ENCODE peak calls at places on chromosomes 2 and 18, in ten cellular contexts. Z, J, H, S, X, B, F, R, L and Y are unnamed samples.

GRCh38 chr2:174004900-174005605 is 39.9 kb upstream of the SP3 start:
- DNase-seq in Z (no peak), S (no peak), L (no peak), J (no peak), F (no peak), X (no peak), R (no peak), H (no peak), B (peak), Y (peak)

GRCh38 chr2:35714883-35715282 is 640.7 kb upstream of the CRIM1 start:
- DNase-seq in F (no peak), H (no peak), X (no peak), J (no peak), L (no peak), R (no peak), S (no peak), B (no peak), Z (no peak), Y (no peak)

GRCh38 chr2:202113571-202114142 is 40.6 kb downstream of the KIAA2012 start:
- DNase-seq in J (peak), H (peak), S (no peak), Z (peak), R (no peak), F (no peak), X (no peak), B (peak), L (no peak), Y (no peak)

GRCh38 chr2:59427980-59428379 is 1125.5 kb downstream of the BCL11A start:
- DNase-seq in R (no peak), Z (no peak), H (no peak), X (no peak), L (no peak), J (no peak), B (no peak), S (no peak), F (no peak), Y (no peak)

GRCh38 chr2:182621810-182622209 is 94.2 kb upstream of the DNAJC10 start:
- DNase-seq in L (no peak), H (no peak), F (no peak), S (no peak), B (no peak), R (no peak), Z (no peak), X (no peak), J (no peak), Y (no peak)

GRCh38 chr2:19720306-19720705 is 181.5 kb downstream of the TTC32 start:
- DNase-seq in R (no peak), B (no peak), L (no peak), Z (no peak), F (no peak), H (no peak), J (no peak), X (no peak), S (no peak), Y (no peak)

GRCh38 chr2:182666674-182667320 is 49.3 kb upstream of the DNAJC10 start:
- DNase-seq in H (no peak), L (no peak), Z (no peak), B (peak), R (no peak), F (no peak), J (peak), X (no peak), S (peak), Y (no peak)

GRCh38 chr2:189542145-189542882 is 38.3 kb downstream of the SLC40A1 start:
- DNase-seq in J (peak), L (no peak), S (no peak), X (no peak), F (no peak), Z (no peak), H (no peak), B (no peak), R (no peak), Y (no peak)

GRCh38 chr2:241202681-241203080 is 14.2 kb downstream of the ANO7 start:
- DNase-seq in R (no peak), L (no peak), H (no peak), Z (no peak), J (no peak), S (no peak), B (no peak), X (no peak), F (no peak), Y (no peak)

GRCh38 chr2:182907081-182907830 is 40.8 kb upstream of the FRZB start:
- DNase-seq in F (no peak), H (no peak), S (peak), X (no peak), R (peak), B (no peak), Z (no peak), J (no peak), L (no peak), Y (no peak)

GRCh38 chr2:42141687-42142475 is 27.3 kb upstream of the EML4 start:
- DNase-seq in H (peak), B (peak), R (peak), L (no peak), J (peak), F (no peak), S (peak), Z (peak), X (no peak), Y (no peak)

GRCh38 chr2:239249781-239250180 is 151.0 kb downstream of the HDAC4 start:
- DNase-seq in H (no peak), B (peak), L (no peak), Z (peak), S (peak), J (peak), R (peak), F (no peak), X (no peak), Y (no peak)

GRCh38 chr2:148517822-148518221 is 126.7 kb upstream of the EPC2 start:
- DNase-seq in X (no peak), Z (no peak), H (no peak), S (no peak), L (no peak), R (no peak), J (no peak), B (no peak), F (no peak), Y (no peak)

GRCh38 chr2:65620524-65620923 is 188.1 kb upstream of the SPRED2 start:
- DNase-seq in S (no peak), F (no peak), X (no peak), B (no peak), Z (no peak), H (no peak), J (no peak), L (no peak), R (peak), Y (no peak)

GRCh38 chr2:20457661-20458630 is 11.1 kb downstream of the RHOB start:
- DNase-seq in F (no peak), L (no peak), Z (no peak), H (peak), X (no peak), J (no peak), B (no peak), S (no peak), R (no peak), Y (no peak)

GRCh38 chr2:101704046-101704466 is 6.5 kb downstream of the MAP4K4 start:
- DNase-seq in B (peak), S (peak), J (no peak), F (no peak), X (no peak), Z (no peak), H (no peak), R (peak), L (no peak), Y (peak)

GRCh38 chr2:29011650-29012060 is 30.6 kb downstream of the TOGARAM2 start:
- DNase-seq in R (no peak), S (peak), J (peak), H (no peak), L (peak), F (peak), B (peak), X (no peak), Z (no peak), Y (no peak)

GRCh38 chr2:102664439-102665042 is 45.2 kb downstream of the SLC9A2 start:
- DNase-seq in F (no peak), B (no peak), R (no peak), Z (peak), L (no peak), X (no peak), J (peak), H (no peak), S (no peak), Y (peak)

GRCh38 chr2:166614027-166614426 is 120.0 kb upstream of the SCN7A start:
- DNase-seq in F (no peak), H (no peak), R (no peak), L (no peak), X (no peak), Z (no peak), J (peak), B (no peak), S (no peak), Y (no peak)

GRCh38 chr2:75356857-75357256 is 157.5 kb upstream of the TACR1 start:
- DNase-seq in L (no peak), S (no peak), F (no peak), H (no peak), J (no peak), B (no peak), R (no peak), Z (no peak), X (no peak), Y (no peak)

GRCh38 chr2:211417544-211417943 is 861.1 kb downstream of the CPS1 start:
- DNase-seq in R (no peak), B (no peak), S (no peak), L (no peak), Z (no peak), J (no peak), X (no peak), H (no peak), F (no peak), Y (no peak)

GRCh38 chr2:47402555-47402804 is 476 bp upstream of the MSH2 start:
- DNase-seq in B (peak), S (peak), R (no peak), J (peak), L (no peak), X (no peak), F (no peak), H (no peak), Z (no peak), Y (peak)

GRCh38 chr18:13916559-13916958 is 1.2 kb upstream of the MC2R start:
- DNase-seq in J (no peak), S (no peak), L (no peak), Z (no peak), X (no peak), F (no peak), H (no peak), R (no peak), B (no peak), Y (no peak)

GRCh38 chr2:104312684-104313083 is 541.2 kb upstream of the POU3F3 start:
- DNase-seq in B (no peak), R (no peak), L (no peak), X (no peak), J (no peak), H (no peak), Z (no peak), F (no peak), S (no peak), Y (no peak)

GRCh38 chr18:55096261-55097026 is 137.2 kb upstream of the CCDC68 start:
- DNase-seq in J (peak), F (no peak), X (no peak), L (no peak), H (no peak), R (peak), B (peak), S (peak), Z (peak), Y (peak)